ENCODE peak calls at places on chromosomes 11 and 22, in five cellular contexts. V is H1; N is spleen; O is ovary; Q is CD4-positive, CD25-positive, alpha-beta regulatory T cell. U is an unnamed sample. For H3K4me1, the result is how much of the 10 kb centered on the place peaks cover.

GRCh38 chr22:20604092-20604747 is 96.8 kb downstream of the MED15 start:
- DNase-seq in O (no peak), N (no peak), Q (no peak), V (no peak), U (no peak)

GRCh38 chr11:124481365-124482323 is 36.1 kb upstream of the OR8B8 start:
- DNase-seq in O (no peak), Q (no peak), V (peak), N (no peak), U (no peak)

GRCh38 chr11:69563946-69564780 is 76.8 kb upstream of the CCND1 start:
- DNase-seq in N (no peak), O (no peak), Q (no peak), V (no peak), U (no peak)

GRCh38 chr11:108647387-108647700 is 17.5 kb upstream of the DDX10 start:
- DNase-seq in Q (no peak), O (no peak), N (no peak), V (no peak), U (no peak)

GRCh38 chr11:76524461-76524860 is 79.6 kb downstream of the EMSY start:
- DNase-seq in Q (no peak), O (no peak), N (no peak), V (no peak), U (no peak)

GRCh38 chr11:78101073-78101472 is 21.4 kb upstream of the NDUFC2 start:
- DNase-seq in N (no peak), V (no peak), Q (no peak), O (no peak), U (no peak)

GRCh38 chr11:125967515-125967914 is 21.7 kb downstream of the VSIG10L2 start:
- DNase-seq in O (no peak), N (no peak), V (no peak), Q (no peak), U (no peak)

GRCh38 chr11:110121204-110121603 is 28.0 kb downstream of the ZC3H12C start:
- DNase-seq in Q (no peak), N (no peak), O (no peak), V (no peak), U (no peak)

GRCh38 chr11:13160302-13160701 is 117.3 kb upstream of the BMAL1 start:
- DNase-seq in Q (no peak), N (no peak), V (no peak), O (no peak), U (no peak)

GRCh38 chr11:128695539-128696221 is 1.8 kb downstream of the FLI1 start:
- DNase-seq in Q (no peak), O (no peak), N (peak), V (no peak), U (no peak)

GRCh38 chr11:72634472-72635095 is 39.6 kb downstream of the PDE2A start:
- DNase-seq in Q (no peak), O (no peak), N (peak), V (no peak), U (no peak)

GRCh38 chr11:43012606-43013005 is 299.2 kb upstream of the API5 start:
- DNase-seq in O (no peak), V (no peak), Q (no peak), N (no peak), U (no peak)

GRCh38 chr22:29531419-29531818 is 22.1 kb downstream of the THOC5 start:
- DNase-seq in O (no peak), N (peak), V (no peak), Q (no peak), U (no peak)

GRCh38 chr11:61694971-61695706 is 14.9 kb downstream of the DAGLA start:
- DNase-seq in O (no peak), N (no peak), V (no peak), Q (no peak), U (no peak)

GRCh38 chr22:37303821-37304274 is 21.5 kb downstream of the CYTH4 start:
- DNase-seq in O (no peak), N (no peak), Q (no peak), V (no peak), U (no peak)

GRCh38 chr22:31148516-31148915 is 8.2 kb upstream of the PLA2G3 start:
- DNase-seq in O (no peak), Q (no peak), N (no peak), V (no peak), U (no peak)

GRCh38 chr11:88068848-88069554 is 106.2 kb downstream of the RAB38 start:
- DNase-seq in O (no peak), N (peak), V (no peak), Q (no peak), U (no peak)

GRCh38 chr22:30251661-30252226 is 5.2 kb upstream of the LIF start:
- DNase-seq in Q (no peak), V (no peak), N (no peak), O (no peak), U (no peak)

GRCh38 chr11:36098046-36098445 is 154.2 kb downstream of the LDLRAD3 start:
- DNase-seq in O (no peak), N (no peak), V (no peak), Q (no peak), U (no peak)

GRCh38 chr22:46934746-46935491 is 172.5 kb downstream of the TBC1D22A start:
- DNase-seq in V (peak), N (no peak), O (no peak), Q (no peak), U (no peak)

GRCh38 chr11:14539867-14540475 is 19.8 kb upstream of the PSMA1 start:
- DNase-seq in O (no peak), Q (no peak), V (no peak), N (no peak), U (no peak)

GRCh38 chr11:130782361-130783221 is 133.7 kb downstream of the SNX19 start:
- DNase-seq in Q (no peak), O (no peak), N (no peak), V (peak), U (no peak)

GRCh38 chr11:1281974-1282365 is 27.5 kb downstream of the TOLLIP start:
- DNase-seq in V (no peak), Q (no peak), O (no peak), N (peak), U (no peak)

GRCh38 chr11:413120-414081 is 1.4 kb downstream of the SIGIRR start:
- DNase-seq in O (no peak), V (peak), Q (no peak), N (peak), U (no peak)

GRCh38 chr11:27468209-27468608 is 4.4 kb downstream of the LGR4 start:
- DNase-seq in Q (no peak), N (no peak), O (no peak), V (no peak), U (no peak)

GRCh38 chr11:41175304-41175972 is 284.0 kb downstream of the LRRC4C start:
- DNase-seq in N (no peak), O (no peak), Q (no peak), V (no peak), U (no peak)

GRCh38 chr11:20964985-20965384 is 295.6 kb downstream of the NELL1 start:
- DNase-seq in Q (no peak), O (no peak), V (no peak), N (no peak), U (no peak)

GRCh38 chr22:36411589-36412258 is 24.0 kb upstream of the MYH9 start:
- DNase-seq in Q (no peak), N (no peak), V (no peak), O (no peak), U (peak)

GRCh38 chr22:38699143-38699542 is 1.6 kb downstream of the JOSD1 start:
- DNase-seq in V (no peak), O (no peak), Q (no peak), N (no peak), U (peak)

GRCh38 chr22:38700271-38700788 is 413 bp downstream of the JOSD1 start:
- DNase-seq in Q (no peak), O (no peak), V (no peak), N (peak), U (no peak)

GRCh38 chr22:38700789-38701628 is at the start of gene JOSD1:
- DNase-seq in N (peak), V (peak), O (peak), Q (peak), U (peak)

GRCh38 chr22:38698407-38699094 is 2.2 kb downstream of the JOSD1 start:
- DNase-seq in Q (no peak), V (no peak), N (no peak), O (no peak), U (no peak)

GRCh38 chr22:38699784-38700183 is 959 bp downstream of the JOSD1 start:
- DNase-seq in O (no peak), V (no peak), N (no peak), Q (no peak), U (peak)
- H3K27ac ChIP-seq in O (peak), V (no peak), N (peak), Q (peak), U (peak)

DNA sequence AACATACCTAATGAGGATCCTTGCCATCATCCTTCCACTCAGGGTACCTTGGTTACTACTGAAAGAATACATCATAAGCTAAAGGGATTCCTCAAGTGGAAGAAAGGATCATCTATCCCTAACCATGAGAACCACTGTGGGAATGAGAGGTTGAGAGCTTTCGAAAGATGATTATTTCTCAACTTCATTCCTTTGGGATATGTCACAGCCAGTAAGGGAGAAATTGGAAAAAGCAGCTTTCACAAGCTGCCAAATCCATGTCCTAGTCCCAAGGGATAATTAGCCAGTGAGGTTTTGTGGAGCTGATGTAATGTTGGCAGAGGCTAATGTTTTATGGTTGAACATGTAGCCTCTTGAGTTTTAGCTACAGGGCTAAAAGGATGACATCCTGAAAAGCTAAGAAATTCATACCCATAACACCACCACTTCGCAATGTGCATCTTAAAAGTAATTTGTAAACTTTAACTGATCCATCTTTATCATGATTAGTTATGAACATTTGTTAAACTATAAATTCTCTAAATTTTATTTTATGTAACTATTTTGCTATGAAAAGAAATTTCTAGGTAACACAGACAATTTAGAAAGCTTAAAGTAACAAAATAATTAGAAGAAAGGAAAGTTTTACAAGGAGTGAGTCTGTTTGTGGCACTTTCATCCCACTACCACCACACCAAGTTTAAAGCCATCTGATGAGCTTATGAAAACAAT is 123.9 kb downstream of the MRTFA start:
- DNase-seq in O (no peak), Q (no peak), N (no peak), V (no peak), U (no peak)
- H3K4me1 ChIP-seq in O (under half), Q (under half), N (half or more), V (under half), U (under half)

GRCh38 chr11:44564198-44564597 is 1.3 kb upstream of the CD82 start:
- DNase-seq in O (peak), Q (no peak), V (no peak), N (no peak), U (peak)
- H3K4me3 ChIP-seq in O (peak), Q (no peak), V (no peak), N (peak), U (no peak)

GRCh38 chr11:40029406-40029805 is 1430.0 kb downstream of the LRRC4C start:
- DNase-seq in O (no peak), N (no peak), V (no peak), Q (no peak), U (no peak)
- H3K27ac ChIP-seq in O (no peak), N (no peak), V (no peak), Q (no peak), U (no peak)

GRCh38 chr11:8732276-8732675 is 49.7 kb downstream of the RPL27A start:
- DNase-seq in O (no peak), N (peak), Q (no peak), V (no peak), U (no peak)
- H3K4me1 ChIP-seq in O (under half), N (half or more), Q (under half), V (under half), U (under half)